ENCODE peak calls at places on chromosome 7, in five cellular contexts. One of them, this sample, is unnamed. For H3K27me3, the result is how much of the 10 kb centered on the place peaks cover.

GRCh38 chr7:73870041-73870492 is 9.1 kb downstream of the TMEM270 start:
- DNase-seq in tibial artery: no peak
- DNase-seq in ovary: peak
- DNase-seq in keratinocyte: no peak
- DNase-seq in GM23248: no peak
- DNase-seq in this sample: peak

GRCh38 chr7:33773053-33773452 is 132.3 kb upstream of the BMPER start:
- DNase-seq in GM23248: peak
- DNase-seq in keratinocyte: peak
- DNase-seq in ovary: no peak
- DNase-seq in tibial artery: no peak
- DNase-seq in this sample: no peak

GRCh38 chr7:96952974-96953391 is 52.4 kb upstream of the DLX6 start:
- DNase-seq in tibial artery: no peak
- DNase-seq in keratinocyte: no peak
- DNase-seq in GM23248: peak
- DNase-seq in ovary: no peak
- DNase-seq in this sample: no peak

GRCh38 chr7:73879977-73880681 is 19.2 kb downstream of the TMEM270 start:
- DNase-seq in ovary: no peak
- DNase-seq in GM23248: peak
- DNase-seq in keratinocyte: no peak
- DNase-seq in tibial artery: peak
- DNase-seq in this sample: no peak

GRCh38 chr7:30772984-30773383 is 1.8 kb downstream of the MINDY4 start:
- DNase-seq in GM23248: no peak
- DNase-seq in keratinocyte: no peak
- DNase-seq in ovary: no peak
- DNase-seq in tibial artery: no peak
- DNase-seq in this sample: no peak

GRCh38 chr7:8035190-8035589 is 66.6 kb downstream of the GLCCI1 start:
- DNase-seq in ovary: no peak
- DNase-seq in tibial artery: no peak
- DNase-seq in GM23248: no peak
- DNase-seq in keratinocyte: no peak
- DNase-seq in this sample: no peak

GRCh38 chr7:85172530-85172941 is 14.3 kb downstream of the SEMA3D start:
- DNase-seq in ovary: no peak
- DNase-seq in tibial artery: peak
- DNase-seq in keratinocyte: no peak
- DNase-seq in GM23248: peak
- DNase-seq in this sample: no peak

GRCh38 chr7:26681819-26682418 is 182.5 kb downstream of the SKAP2 start:
- DNase-seq in ovary: no peak
- DNase-seq in tibial artery: no peak
- DNase-seq in keratinocyte: no peak
- DNase-seq in GM23248: peak
- DNase-seq in this sample: no peak

GRCh38 chr7:157527235-157527634 is 190.4 kb downstream of the DNAJB6 start:
- DNase-seq in tibial artery: no peak
- DNase-seq in ovary: no peak
- DNase-seq in GM23248: no peak
- DNase-seq in keratinocyte: no peak
- DNase-seq in this sample: no peak

GRCh38 chr7:146655928-146656797 is 539.6 kb downstream of the CNTNAP2 start:
- DNase-seq in GM23248: no peak
- DNase-seq in ovary: no peak
- DNase-seq in keratinocyte: no peak
- DNase-seq in tibial artery: no peak
- DNase-seq in this sample: no peak

GRCh38 chr7:90945104-90945752 is 319.0 kb upstream of the FZD1 start:
- DNase-seq in ovary: no peak
- DNase-seq in GM23248: peak
- DNase-seq in tibial artery: no peak
- DNase-seq in keratinocyte: no peak
- DNase-seq in this sample: no peak

GRCh38 chr7:154789404-154789803 is 213.5 kb downstream of the PAXIP1 start:
- DNase-seq in GM23248: no peak
- DNase-seq in ovary: no peak
- DNase-seq in keratinocyte: no peak
- DNase-seq in tibial artery: no peak
- DNase-seq in this sample: no peak

GRCh38 chr7:94289071-94289470 is 105.6 kb upstream of the COL1A2 start:
- DNase-seq in ovary: peak
- DNase-seq in tibial artery: peak
- DNase-seq in keratinocyte: no peak
- DNase-seq in GM23248: peak
- DNase-seq in this sample: peak

GRCh38 chr7:139737221-139738100 is 40.3 kb downstream of the HIPK2 start:
- DNase-seq in ovary: no peak
- DNase-seq in keratinocyte: no peak
- DNase-seq in tibial artery: no peak
- DNase-seq in GM23248: peak
- DNase-seq in this sample: no peak

GRCh38 chr7:128838109-128838779 is 8.0 kb downstream of the FLNC start:
- DNase-seq in GM23248: no peak
- DNase-seq in ovary: peak
- DNase-seq in keratinocyte: no peak
- DNase-seq in tibial artery: no peak
- DNase-seq in this sample: no peak

GRCh38 chr7:34207810-34208209 is 302.5 kb downstream of the BMPER start:
- DNase-seq in keratinocyte: no peak
- DNase-seq in GM23248: peak
- DNase-seq in tibial artery: no peak
- DNase-seq in ovary: no peak
- DNase-seq in this sample: no peak

GRCh38 chr7:100626530-100627237 is 14.3 kb downstream of the MOSPD3 start:
- DNase-seq in tibial artery: peak
- DNase-seq in ovary: peak
- DNase-seq in GM23248: peak
- DNase-seq in keratinocyte: peak
- DNase-seq in this sample: peak

DNA sequence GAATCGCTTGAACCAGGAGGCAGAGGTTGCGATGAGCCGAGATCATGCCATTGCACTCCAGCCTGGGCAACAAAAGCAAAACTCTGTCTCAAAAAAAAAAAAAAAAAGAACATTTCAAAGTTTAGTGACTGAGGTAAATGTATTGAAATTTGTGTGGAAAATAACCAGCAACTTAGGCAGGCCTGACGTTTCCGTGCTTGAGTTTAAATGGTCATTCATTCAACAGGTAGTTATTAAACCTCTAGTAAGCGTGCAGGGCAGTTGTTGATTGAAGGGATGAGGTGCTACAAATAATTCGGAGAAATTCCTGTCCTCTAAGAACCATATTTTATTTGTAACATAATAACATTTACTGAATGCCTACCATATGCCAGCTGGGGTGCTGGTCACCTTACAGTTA is 135.3 kb downstream of the PRKAG2 start:
- DNase-seq in tibial artery: no peak
- DNase-seq in GM23248: no peak
- DNase-seq in keratinocyte: no peak
- DNase-seq in ovary: no peak
- DNase-seq in this sample: no peak
- H3K27me3 ChIP-seq in tibial artery: under half
- H3K27me3 ChIP-seq in GM23248: under half
- H3K27me3 ChIP-seq in keratinocyte: under half
- H3K27me3 ChIP-seq in ovary: under half
- H3K27me3 ChIP-seq in this sample: under half

GRCh38 chr7:29626730-29627129 is 63.1 kb downstream of the PRR15 start:
- DNase-seq in tibial artery: no peak
- DNase-seq in ovary: no peak
- DNase-seq in GM23248: peak
- DNase-seq in keratinocyte: no peak
- DNase-seq in this sample: no peak

GRCh38 chr7:29620531-29620930 is 56.9 kb downstream of the PRR15 start:
- DNase-seq in GM23248: no peak
- DNase-seq in keratinocyte: no peak
- DNase-seq in tibial artery: no peak
- DNase-seq in ovary: no peak
- DNase-seq in this sample: no peak

GRCh38 chr7:29622335-29623265 is 59.0 kb downstream of the PRR15 start:
- DNase-seq in GM23248: peak
- DNase-seq in tibial artery: no peak
- DNase-seq in ovary: no peak
- DNase-seq in keratinocyte: peak
- DNase-seq in this sample: no peak

GRCh38 chr7:29627631-29628030 is 64.0 kb downstream of the PRR15 start:
- DNase-seq in GM23248: peak
- DNase-seq in keratinocyte: no peak
- DNase-seq in ovary: no peak
- DNase-seq in tibial artery: no peak
- DNase-seq in this sample: no peak

DNA sequence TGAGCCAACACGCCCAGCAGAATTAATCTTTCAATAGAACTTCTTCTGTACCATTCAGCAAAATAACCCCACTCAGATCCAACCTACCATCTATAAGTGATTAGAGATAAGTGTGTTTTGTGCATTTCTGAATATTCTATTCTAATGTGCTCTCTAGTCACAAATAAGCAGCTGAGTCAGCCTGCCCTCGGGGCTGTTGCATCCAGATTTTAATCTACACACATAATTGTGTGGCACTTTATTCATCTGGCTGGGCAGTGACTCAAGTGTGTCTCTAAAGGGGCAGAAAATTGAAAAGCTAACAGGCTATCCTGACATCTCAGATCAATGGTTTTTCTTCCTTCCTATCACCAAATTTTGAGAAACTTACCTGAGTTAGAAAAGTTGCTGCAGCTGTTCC is 60.3 kb downstream of the PRR15 start:
- DNase-seq in GM23248: peak
- DNase-seq in ovary: no peak
- DNase-seq in keratinocyte: no peak
- DNase-seq in tibial artery: no peak
- DNase-seq in this sample: no peak
- H3K4me3 ChIP-seq in GM23248: no peak
- H3K4me3 ChIP-seq in ovary: no peak
- H3K4me3 ChIP-seq in keratinocyte: no peak
- H3K4me3 ChIP-seq in tibial artery: no peak
- H3K4me3 ChIP-seq in this sample: no peak

DNA sequence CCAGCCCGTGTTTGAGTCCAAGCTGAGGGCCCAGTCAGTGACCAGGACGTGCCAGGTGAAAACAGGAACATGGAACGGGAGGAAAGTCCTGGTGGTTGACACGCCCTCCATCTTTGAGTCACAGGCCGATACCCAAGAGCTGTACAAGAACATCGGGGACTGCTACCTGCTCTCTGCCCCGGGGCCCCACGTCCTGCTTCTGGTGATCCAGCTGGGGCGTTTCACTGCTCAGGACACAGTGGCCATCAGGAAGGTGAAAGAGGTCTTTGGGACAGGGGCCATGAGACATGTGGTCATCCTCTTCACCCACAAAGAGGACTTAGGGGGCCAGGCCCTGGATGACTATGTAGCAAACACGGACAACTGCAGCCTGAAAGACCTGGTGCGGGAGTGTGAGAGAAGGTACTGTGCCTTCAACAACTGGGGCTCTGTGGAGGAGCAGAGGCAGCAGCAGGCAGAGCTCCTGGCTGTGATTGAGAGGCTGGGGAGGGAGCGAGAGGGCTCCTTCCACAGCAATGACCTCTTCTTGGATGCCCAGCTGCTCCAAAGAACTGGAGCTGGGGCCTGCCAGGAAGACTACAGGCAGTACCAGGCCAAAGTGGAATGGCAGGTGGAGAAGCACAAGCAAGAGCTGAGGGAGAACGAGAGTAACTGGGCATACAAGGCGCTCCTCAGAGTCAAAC is 5.2 kb downstream of the GIMAP5 start:
- DNase-seq in ovary: no peak
- DNase-seq in GM23248: no peak
- DNase-seq in keratinocyte: no peak
- DNase-seq in tibial artery: no peak
- DNase-seq in this sample: no peak
- H3K27me3 ChIP-seq in ovary: under half
- H3K27me3 ChIP-seq in GM23248: under half
- H3K27me3 ChIP-seq in keratinocyte: under half
- H3K27me3 ChIP-seq in tibial artery: under half
- H3K27me3 ChIP-seq in this sample: under half

DNA sequence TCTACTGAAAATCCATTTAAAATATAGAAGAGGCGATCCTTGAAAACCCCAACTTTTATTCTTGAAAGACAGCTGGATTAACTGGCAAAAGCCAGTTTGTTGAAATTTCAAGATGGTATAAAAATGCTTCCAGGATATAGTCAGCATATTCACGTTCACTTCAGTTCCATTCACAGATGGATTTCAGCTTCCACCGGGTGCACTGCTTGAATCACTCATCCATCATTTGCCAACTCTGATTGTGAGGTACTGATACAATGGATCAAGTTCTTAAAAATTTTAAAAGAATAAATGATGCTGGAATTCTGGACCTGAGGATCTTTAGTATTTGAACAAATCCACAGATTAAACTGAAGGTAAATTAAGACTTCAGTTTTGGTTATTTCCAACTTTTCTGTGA is 2.4 kb downstream of the PURB start:
- DNase-seq in keratinocyte: no peak
- DNase-seq in ovary: no peak
- DNase-seq in GM23248: peak
- DNase-seq in tibial artery: no peak
- DNase-seq in this sample: no peak
- H3K4me3 ChIP-seq in keratinocyte: peak
- H3K4me3 ChIP-seq in ovary: no peak
- H3K4me3 ChIP-seq in GM23248: peak
- H3K4me3 ChIP-seq in tibial artery: peak
- H3K4me3 ChIP-seq in this sample: no peak

DNA sequence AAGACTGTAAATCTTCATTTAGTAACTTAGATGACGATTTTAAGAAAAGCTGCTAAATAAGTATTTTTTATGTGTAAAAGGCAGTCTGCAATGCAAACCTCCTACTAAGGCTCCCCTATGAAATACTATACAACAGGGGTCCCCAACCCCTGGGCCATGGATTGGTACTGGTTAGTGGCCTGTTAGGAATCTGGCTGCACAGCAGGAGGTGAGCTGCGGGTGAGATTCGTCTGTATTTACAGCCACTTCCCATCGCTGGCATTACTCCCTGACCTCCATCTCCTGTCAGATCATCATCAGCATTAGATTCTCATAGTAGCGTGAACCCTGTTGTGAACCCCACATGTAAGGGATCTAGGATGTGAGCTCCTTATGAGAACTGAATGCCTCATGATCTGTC is 580.4 kb downstream of the MAGI2 start:
- DNase-seq in keratinocyte: no peak
- DNase-seq in tibial artery: no peak
- DNase-seq in ovary: no peak
- DNase-seq in GM23248: no peak
- DNase-seq in this sample: no peak
- H3K27me3 ChIP-seq in keratinocyte: under half
- H3K27me3 ChIP-seq in tibial artery: under half
- H3K27me3 ChIP-seq in ovary: under half
- H3K27me3 ChIP-seq in GM23248: under half
- H3K27me3 ChIP-seq in this sample: under half

GRCh38 chr7:142313528-142313927 is 55.7 kb upstream of the PRSS58 start:
- DNase-seq in ovary: no peak
- DNase-seq in GM23248: no peak
- DNase-seq in keratinocyte: no peak
- DNase-seq in tibial artery: no peak
- DNase-seq in this sample: no peak
- H3K4me3 ChIP-seq in ovary: no peak
- H3K4me3 ChIP-seq in GM23248: no peak
- H3K4me3 ChIP-seq in keratinocyte: no peak
- H3K4me3 ChIP-seq in tibial artery: no peak
- H3K4me3 ChIP-seq in this sample: no peak

GRCh38 chr7:38658916-38659315 is 27.7 kb upstream of the AMPH start:
- DNase-seq in GM23248: peak
- DNase-seq in keratinocyte: no peak
- DNase-seq in ovary: no peak
- DNase-seq in tibial artery: no peak
- DNase-seq in this sample: no peak
- H3K27me3 ChIP-seq in GM23248: under half
- H3K27me3 ChIP-seq in keratinocyte: under half
- H3K27me3 ChIP-seq in ovary: under half
- H3K27me3 ChIP-seq in tibial artery: under half
- H3K27me3 ChIP-seq in this sample: under half

This sample was measured in sigmoid colon.